ENCODE peak calls at places on chromosomes 6 and 20, in six cellular contexts. D is WTC11, N is neural crest cell, B is stomach, V is astrocyte of the spinal cord, W is upper lobe of right lung. S is an unnamed sample.

GRCh38 chr20:44324343-44324742 is 12.5 kb upstream of the R3HDML start:
- DNase-seq in D (no peak), N (no peak), B (no peak), V (peak), W (no peak), S (no peak)

GRCh38 chr6:166633732-166634535 is 6.9 kb upstream of the RPS6KA2 start:
- DNase-seq in D (no peak), N (no peak), B (no peak), V (no peak), W (peak), S (no peak)

GRCh38 chr20:44572551-44573500 is 9.6 kb upstream of the PKIG start:
- DNase-seq in D (no peak), N (no peak), B (no peak), V (peak), W (no peak), S (no peak)

GRCh38 chr20:58078741-58079522 is 149.5 kb downstream of the ANKRD60 start:
- DNase-seq in D (no peak), N (no peak), B (no peak), V (peak), W (no peak), S (no peak)

GRCh38 chr6:130307752-130308361 is 58.0 kb upstream of the TMEM200A start:
- DNase-seq in D (no peak), N (no peak), B (no peak), V (peak), W (no peak), S (no peak)

GRCh38 chr6:168709991-168710390 is 269.0 kb downstream of the SMOC2 start:
- DNase-seq in D (no peak), N (no peak), B (no peak), V (no peak), W (no peak), S (no peak)

GRCh38 chr6:74870403-74870802 is 335.4 kb downstream of the COL12A1 start:
- DNase-seq in D (no peak), N (no peak), B (no peak), V (peak), W (no peak), S (no peak)

GRCh38 chr6:91786474-91787184 is 1199.8 kb upstream of the MAP3K7 start:
- DNase-seq in D (peak), N (no peak), B (no peak), V (no peak), W (no peak), S (no peak)

GRCh38 chr6:74356385-74356784 is 660.4 kb downstream of the CD109 start:
- DNase-seq in D (no peak), N (no peak), B (no peak), V (no peak), W (no peak), S (no peak)

GRCh38 chr6:6736753-6737654 is 148.5 kb downstream of the LY86 start:
- DNase-seq in D (peak), N (peak), B (peak), V (peak), W (peak), S (no peak)

GRCh38 chr6:155026366-155027045 is 31.4 kb downstream of the TIAM2 start:
- DNase-seq in D (no peak), N (no peak), B (peak), V (peak), W (no peak), S (no peak)

GRCh38 chr6:150987855-150988484 is 122.5 kb downstream of the MTHFD1L start:
- DNase-seq in D (no peak), N (no peak), B (no peak), V (no peak), W (no peak), S (no peak)

GRCh38 chr6:77462359-77463307 is 658 bp downstream of the HTR1B start:
- DNase-seq in D (peak), N (peak), B (peak), V (peak), W (peak), S (no peak)

GRCh38 chr20:62819494-62820174 is 2.8 kb downstream of the COL9A3 start:
- DNase-seq in D (no peak), N (no peak), B (no peak), V (peak), W (no peak), S (no peak)

GRCh38 chr6:24935753-24936152 is at the start of gene RIPOR2:
- DNase-seq in D (peak), N (peak), B (peak), V (no peak), W (peak), S (no peak)

GRCh38 chr6:134446228-134446848 is 128.4 kb upstream of the SGK1 start:
- DNase-seq in D (no peak), N (no peak), B (no peak), V (peak), W (no peak), S (no peak)

GRCh38 chr20:10185741-10186558 is 32.7 kb upstream of the SNAP25 start:
- DNase-seq in D (no peak), N (no peak), B (peak), V (no peak), W (no peak), S (no peak)

GRCh38 chr6:18496462-18496861 is 109.3 kb downstream of the RNF144B start:
- DNase-seq in D (no peak), N (no peak), B (no peak), V (peak), W (no peak), S (no peak)

GRCh38 chr6:119241124-119241491 is 108.5 kb downstream of the MAN1A1 start:
- DNase-seq in D (no peak), N (no peak), B (no peak), V (peak), W (no peak), S (no peak)

GRCh38 chr6:163688971-163689370 is 274.5 kb downstream of the QKI start:
- DNase-seq in D (no peak), N (no peak), B (no peak), V (peak), W (no peak), S (no peak)

GRCh38 chr6:114039835-114040234 is 68.9 kb upstream of the HDAC2 start:
- DNase-seq in D (no peak), N (no peak), B (no peak), V (no peak), W (no peak), S (no peak)

GRCh38 chr20:56710577-56711465 is 81.7 kb downstream of the TFAP2C start:
- DNase-seq in D (no peak), N (no peak), B (no peak), V (peak), W (no peak), S (no peak)

GRCh38 chr6:87682310-87682709 is 19.7 kb downstream of the AKIRIN2 start:
- DNase-seq in D (no peak), N (no peak), B (no peak), V (no peak), W (no peak), S (no peak)

GRCh38 chr6:114000066-114000465 is 29.1 kb upstream of the HDAC2 start:
- DNase-seq in D (no peak), N (no peak), B (no peak), V (peak), W (no peak), S (no peak)

GRCh38 chr20:37680420-37680819 is 13.4 kb upstream of the CTNNBL1 start:
- DNase-seq in D (no peak), N (no peak), B (no peak), V (no peak), W (no peak), S (no peak)

GRCh38 chr6:13261464-13261994 is 66.8 kb downstream of the TBC1D7 start:
- DNase-seq in D (no peak), N (no peak), B (no peak), V (no peak), W (no peak), S (no peak)

GRCh38 chr20:17960927-17961599 is 7.5 kb downstream of the SNX5 start:
- DNase-seq in D (no peak), N (no peak), B (no peak), V (peak), W (no peak), S (no peak)

GRCh38 chr6:132664309-132665034 is 5.5 kb upstream of the TAAR1 start:
- DNase-seq in D (no peak), N (no peak), B (no peak), V (no peak), W (no peak), S (no peak)

GRCh38 chr20:45254867-45255266 is 503 bp upstream of the SLPI start:
- DNase-seq in D (no peak), N (no peak), B (no peak), V (peak), W (no peak), S (no peak)

GRCh38 chr20:45751714-45752113 is 29.6 kb downstream of the SPINT4 start:
- DNase-seq in D (no peak), N (no peak), B (no peak), V (no peak), W (no peak), S (no peak)

GRCh38 chr20:11716239-11716944 is 201.3 kb upstream of the BTBD3 start:
- DNase-seq in D (peak), N (peak), B (no peak), V (peak), W (no peak), S (no peak)
- TF ChIP-seq CTCF in D (peak), N (peak), B (no peak), V (peak), W (no peak), S (no peak)

GRCh38 chr20:23565503-23566056 is 2.7 kb downstream of the CST9L start:
- DNase-seq in D (no peak), N (no peak), B (no peak), V (no peak), W (no peak), S (no peak)

GRCh38 chr20:23568320-23569011 is at the start of gene CST9L:
- DNase-seq in D (no peak), N (no peak), B (no peak), V (no peak), W (peak), S (no peak)

GRCh38 chr20:23564927-23565326 is 3.4 kb downstream of the CST9L start:
- DNase-seq in D (no peak), N (no peak), B (no peak), V (no peak), W (no peak), S (no peak)

GRCh38 chr20:23569570-23569969 is 1.3 kb upstream of the CST9L start:
- DNase-seq in D (no peak), N (no peak), B (no peak), V (no peak), W (peak), S (no peak)

GRCh38 chr20:23566199-23566932 is 1.9 kb downstream of the CST9L start:
- DNase-seq in D (no peak), N (no peak), B (no peak), V (no peak), W (no peak), S (no peak)
- TF ChIP-seq CTCF in D (no peak), N (no peak), B (no peak), V (no peak), W (no peak), S (no peak)

GRCh38 chr20:3783516-3784225 is 2.4 kb upstream of the SPEF1 start:
- DNase-seq in D (no peak), N (no peak), B (no peak), V (no peak), W (no peak), S (no peak)
- TF ChIP-seq CTCF in D (no peak), N (no peak), B (no peak), V (no peak), W (no peak), S (no peak)

DNA sequence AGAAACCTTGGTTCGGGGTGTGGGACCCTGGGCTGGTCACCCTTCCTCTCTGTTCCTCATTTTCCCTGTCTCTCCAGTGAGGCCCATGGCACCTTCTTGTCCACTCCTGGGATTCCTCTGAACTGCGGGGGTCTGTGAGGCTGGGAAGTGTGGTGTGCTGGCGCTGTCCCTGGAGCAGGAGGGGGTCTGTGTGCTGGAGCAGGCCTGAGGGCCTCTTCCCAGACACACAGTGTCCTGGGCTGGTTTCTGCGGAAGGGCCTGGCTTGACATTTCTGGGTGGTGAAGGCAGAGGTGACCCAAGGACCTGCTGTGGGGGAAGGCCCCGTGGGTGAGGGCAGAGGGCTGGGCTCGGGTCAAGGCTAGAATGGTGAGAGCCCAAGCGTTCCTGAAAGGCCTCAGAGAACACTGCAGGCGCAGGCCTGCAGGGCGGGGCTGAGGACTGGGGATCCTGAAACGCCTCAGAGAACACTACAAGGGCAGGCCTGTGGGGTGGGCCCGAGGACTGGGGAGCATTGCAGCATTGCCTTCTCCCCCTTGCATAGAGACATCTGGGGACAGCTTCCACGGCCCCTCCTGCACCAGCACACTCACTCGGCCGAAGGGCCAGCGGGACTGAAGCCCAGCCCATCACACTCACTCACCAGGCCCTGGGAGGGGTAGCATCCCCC is 10.6 kb upstream of the BAK1 start:
- DNase-seq in D (no peak), N (no peak), B (peak), V (no peak), W (peak), S (no peak)
- TF ChIP-seq CTCF in D (no peak), N (no peak), B (no peak), V (no peak), W (no peak), S (no peak)

DNA sequence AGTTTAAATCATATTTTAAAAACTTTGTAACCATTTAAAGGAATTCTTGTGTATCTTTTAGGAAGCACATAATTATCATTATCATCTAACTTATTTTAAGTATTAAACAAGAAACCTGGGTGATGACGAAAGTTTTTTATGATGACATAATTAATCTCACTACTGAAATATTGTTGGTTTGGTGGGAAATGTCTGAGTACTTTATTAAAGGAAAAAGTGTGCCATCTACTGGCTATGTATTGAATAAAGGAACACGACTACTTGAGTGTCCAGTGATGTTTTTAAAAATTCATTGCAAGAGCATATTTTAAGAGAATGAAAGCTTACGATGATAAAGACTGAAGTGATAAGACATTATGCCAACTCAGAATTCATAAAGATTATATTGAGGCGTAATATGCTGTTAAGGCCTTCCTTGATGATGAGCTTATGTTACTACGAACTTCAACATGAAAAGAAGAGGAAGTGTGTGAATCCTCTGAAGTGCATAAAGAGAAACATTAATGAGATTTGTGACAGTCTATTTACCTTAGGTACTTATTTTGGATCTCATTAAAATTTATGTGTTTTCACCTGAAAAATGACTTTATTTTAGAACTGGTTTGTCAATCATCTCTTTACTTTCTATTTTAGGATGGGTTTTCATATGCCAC is 12.0 kb upstream of the TRMT11 start:
- DNase-seq in D (no peak), N (no peak), B (no peak), V (peak), W (no peak), S (no peak)
- TF ChIP-seq CTCF in D (no peak), N (peak), B (no peak), V (peak), W (peak), S (peak)

DNA sequence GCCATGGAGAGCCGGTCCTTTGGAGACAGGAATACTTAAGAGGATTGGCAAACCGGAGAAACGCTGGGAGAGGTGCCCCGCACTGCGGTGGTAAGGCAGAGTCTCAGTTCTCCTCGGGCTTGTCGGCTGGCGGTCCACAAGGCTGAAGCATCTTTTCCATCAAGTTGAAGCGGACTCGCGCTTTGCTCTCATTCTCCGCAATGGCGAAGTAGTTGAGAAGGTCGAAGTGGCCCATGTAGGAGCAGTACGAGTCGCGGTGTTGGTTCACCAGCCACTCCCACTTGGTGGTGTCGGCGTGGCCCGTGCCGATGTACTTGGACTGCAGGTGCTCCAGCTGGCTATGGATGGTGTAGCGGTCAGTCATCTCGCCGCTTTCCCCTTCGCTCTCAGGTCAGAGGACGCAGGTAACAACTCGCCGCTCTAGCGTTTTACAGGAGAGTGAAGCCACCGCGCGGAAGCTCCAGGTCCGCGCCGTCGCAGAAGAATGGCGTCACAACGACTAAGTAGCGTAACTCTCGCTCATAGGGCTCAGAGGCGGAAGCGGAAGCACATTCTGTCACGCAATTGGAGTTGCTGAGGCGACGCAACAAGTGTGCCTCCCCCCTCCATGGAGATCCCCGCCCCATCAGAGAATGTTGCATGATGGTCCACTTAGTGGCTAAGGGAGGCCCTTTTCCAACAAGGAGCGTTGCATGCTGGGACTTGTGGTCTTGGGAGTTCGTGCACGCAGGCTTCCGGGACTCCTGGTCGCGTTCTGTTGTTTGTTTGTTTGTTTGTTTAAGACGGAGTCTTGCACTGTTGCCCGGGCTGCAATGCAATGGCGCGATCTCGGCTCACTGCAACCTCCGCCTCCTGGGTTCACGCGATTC is at the start of gene SF3B5:
- DNase-seq in D (peak), N (peak), B (peak), V (peak), W (peak), S (peak)
- TF ChIP-seq CTCF in D (no peak), N (no peak), B (no peak), V (no peak), W (no peak), S (no peak)